ENCODE peak calls at places on chromosomes 1 and 21, in seven cellular contexts. H is mucosa of descending colon; K is uterus; U is pancreas; V is heart right ventricle; G is endodermal cell; F is CD8-positive, alpha-beta T cell. Q is an unnamed sample.

GRCh38 chr1:95196017-95196416 is 38.0 kb upstream of the RWDD3 start:
- DNase-seq in H (no peak), K (peak; percentile 31), U (no peak), V (no peak), G (no peak), F (no peak), Q (no peak)

GRCh38 chr1:31957701-31958674 is 19.8 kb upstream of the PTP4A2 start:
- DNase-seq in H (no peak), K (no peak), U (no peak), V (peak; percentile 30), G (no peak), F (peak; percentile 33), Q (no peak)

GRCh38 chr1:11730429-11730861 is 5.5 kb upstream of the AGTRAP start:
- DNase-seq in H (no peak), K (peak; percentile 42), U (no peak), V (peak; percentile 23), G (no peak), F (peak; percentile 48), Q (no peak)

GRCh38 chr1:226655251-226656163 is 83.6 kb downstream of the ITPKB start:
- DNase-seq in H (peak; percentile 42), K (no peak), U (peak; percentile 57), V (no peak), G (peak; percentile 86), F (no peak), Q (no peak)

GRCh38 chr1:9537863-9538668 is 1.2 kb upstream of the SLC25A33 start:
- DNase-seq in H (peak; percentile 50), K (no peak), U (peak; percentile 32), V (no peak), G (peak; percentile 50), F (no peak), Q (no peak)

GRCh38 chr1:32978854-32979253 is 14.2 kb upstream of the RNF19B start:
- DNase-seq in H (no peak), K (no peak), U (no peak), V (no peak), G (no peak), F (no peak), Q (no peak)

GRCh38 chr1:192805832-192806323 is 3.0 kb upstream of the RGS2 start:
- DNase-seq in H (no peak), K (no peak), U (no peak), V (no peak), G (no peak), F (no peak), Q (no peak)

GRCh38 chr21:28066051-28066450 is 926.6 kb downstream of the LTN1 start:
- DNase-seq in H (no peak), K (no peak), U (no peak), V (no peak), G (no peak), F (no peak), Q (no peak)

GRCh38 chr1:24966724-24967346 is 36.8 kb upstream of the RUNX3 start:
- DNase-seq in H (no peak), K (no peak), U (no peak), V (no peak), G (no peak), F (peak; percentile 58), Q (no peak)

GRCh38 chr1:42551150-42551549 is 88.1 kb downstream of the CCDC30 start:
- DNase-seq in H (no peak), K (no peak), U (no peak), V (no peak), G (no peak), F (no peak), Q (no peak)

GRCh38 chr1:78437393-78437792 is 53.4 kb upstream of the PTGFR start:
- DNase-seq in H (no peak), K (no peak), U (no peak), V (no peak), G (no peak), F (no peak), Q (no peak)

GRCh38 chr1:56387071-56387747 is 192.2 kb downstream of the PLPP3 start:
- DNase-seq in H (no peak), K (no peak), U (no peak), V (no peak), G (no peak), F (no peak), Q (no peak)

GRCh38 chr1:34460193-34460592 is 283.5 kb downstream of the C1orf94 start:
- DNase-seq in H (peak; percentile 42), K (no peak), U (no peak), V (no peak), G (peak; percentile 86), F (peak; percentile 36), Q (no peak)

GRCh38 chr1:211285196-211285595 is 26.0 kb downstream of the RCOR3 start:
- DNase-seq in H (no peak), K (no peak), U (no peak), V (no peak), G (no peak), F (no peak), Q (no peak)

GRCh38 chr21:38740131-38740530 is 65.6 kb upstream of the ETS2 start:
- DNase-seq in H (no peak), K (no peak), U (no peak), V (no peak), G (no peak), F (no peak), Q (no peak)

GRCh38 chr1:85146972-85147359 is 53.9 kb downstream of the SYDE2 start:
- DNase-seq in H (no peak), K (no peak), U (no peak), V (no peak), G (no peak), F (no peak), Q (no peak)

GRCh38 chr1:229714964-229715603 is 89.0 kb downstream of the URB2 start:
- DNase-seq in H (no peak), K (no peak), U (peak; percentile 54), V (no peak), G (peak; percentile 82), F (peak; percentile 21), Q (no peak)

GRCh38 chr1:23101891-23102688 is 66.6 kb downstream of the LUZP1 start:
- DNase-seq in H (no peak), K (no peak), U (no peak), V (no peak), G (no peak), F (no peak), Q (no peak)

GRCh38 chr1:21638531-21639341 is 30.4 kb downstream of the RAP1GAP start:
- DNase-seq in H (no peak), K (no peak), U (peak; percentile 90), V (no peak), G (peak; percentile 82), F (no peak), Q (no peak)

GRCh38 chr1:6594977-6595740 is 7.5 kb downstream of the KLHL21 start:
- DNase-seq in H (no peak), K (no peak), U (no peak), V (no peak), G (peak; percentile 25), F (no peak), Q (no peak)

GRCh38 chr1:96752394-96752793 is 30.8 kb downstream of the PTBP2 start:
- DNase-seq in H (no peak), K (no peak), U (no peak), V (no peak), G (no peak), F (no peak), Q (no peak)

DNA sequence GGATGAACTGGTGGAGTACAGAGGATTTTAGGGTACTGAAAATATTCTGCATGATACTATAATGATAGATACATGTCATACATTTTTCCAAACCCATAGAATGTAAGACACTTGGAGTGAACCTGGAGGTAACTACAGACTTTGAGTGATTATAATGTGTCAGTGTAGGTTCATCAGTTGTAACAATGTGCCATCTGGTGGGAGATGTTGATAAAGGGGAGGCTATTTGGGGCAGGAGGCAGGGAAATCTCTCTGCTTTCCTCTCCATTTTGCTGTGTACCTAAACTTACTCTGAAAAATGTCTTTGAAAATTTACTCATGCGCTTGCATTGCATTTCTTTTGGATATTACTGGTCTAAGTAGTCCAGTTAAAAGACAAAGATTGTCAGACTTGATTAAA is 35.2 kb downstream of the PTBP2 start:
- DNase-seq in H (no peak), K (no peak), U (no peak), V (no peak), G (no peak), F (no peak), Q (no peak)
- H3K9me3 ChIP-seq in H (no peaks in the 10 kb centered on the region), K (no peaks in the 10 kb centered on the region), U (no peaks in the 10 kb centered on the region), V (no peaks in the 10 kb centered on the region), G (peaks cover 99% of the 10 kb centered on the region), F (no peaks in the 10 kb centered on the region), Q (no peaks in the 10 kb centered on the region)

DNA sequence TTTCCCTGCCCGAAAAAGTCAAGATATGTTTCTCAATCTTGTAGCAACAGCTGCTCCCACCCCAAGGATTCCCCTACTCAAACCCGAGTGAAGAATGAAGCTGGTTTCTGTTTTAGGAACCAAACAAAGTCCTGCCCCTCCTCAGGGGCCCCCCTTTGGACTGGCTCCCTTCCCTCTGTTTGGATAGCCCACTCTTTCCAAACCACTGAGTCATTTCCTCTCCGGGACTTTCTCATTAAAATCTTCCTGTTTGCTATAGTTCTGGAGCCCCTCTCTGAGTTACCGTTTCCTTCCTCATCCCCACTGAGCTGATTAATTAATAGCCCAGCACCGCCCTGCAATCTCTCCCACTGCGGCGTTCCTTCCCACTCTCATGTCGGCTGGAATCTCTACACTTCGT is 101.0 kb downstream of the TSEN15 start:
- DNase-seq in H (no peak), K (peak; percentile 38), U (no peak), V (peak; percentile 65), G (no peak), F (no peak), Q (no peak)
- H3K4me3 ChIP-seq in H (no peak overlapping the region), K (peak overlapping the region; percentile 21), U (peak overlapping the region; percentile 28), V (peak overlapping the region; percentile 36), G (no peak overlapping the region), F (no peak overlapping the region), Q (peak overlapping the region; percentile 56)

GRCh38 chr21:44487831-44488230 is 32.5 kb downstream of the LRRC3 start:
- DNase-seq in H (no peak), K (no peak), U (no peak), V (no peak), G (peak; percentile 85), F (peak; percentile 43), Q (no peak)
- TF ChIP-seq CTCF in H (no peak), K (no peak), U (no peak), V (peak; percentile 32), G (peak; percentile 90), F (peak; percentile 39), Q (peak; percentile 26)

GRCh38 chr1:172513480-172513879 is 19.5 kb upstream of the SUCO start:
- DNase-seq in H (no peak), K (no peak), U (no peak), V (no peak), G (no peak), F (no peak), Q (no peak)

GRCh38 chr1:172514108-172514507 is 18.8 kb upstream of the SUCO start:
- DNase-seq in H (no peak), K (no peak), U (no peak), V (no peak), G (no peak), F (no peak), Q (no peak)

GRCh38 chr1:172507741-172508140 is 25.2 kb upstream of the SUCO start:
- DNase-seq in H (no peak), K (no peak), U (no peak), V (no peak), G (no peak), F (no peak), Q (no peak)

GRCh38 chr1:172515927-172516326 is 17.0 kb upstream of the SUCO start:
- DNase-seq in H (no peak), K (no peak), U (no peak), V (no peak), G (no peak), F (no peak), Q (no peak)

DNA sequence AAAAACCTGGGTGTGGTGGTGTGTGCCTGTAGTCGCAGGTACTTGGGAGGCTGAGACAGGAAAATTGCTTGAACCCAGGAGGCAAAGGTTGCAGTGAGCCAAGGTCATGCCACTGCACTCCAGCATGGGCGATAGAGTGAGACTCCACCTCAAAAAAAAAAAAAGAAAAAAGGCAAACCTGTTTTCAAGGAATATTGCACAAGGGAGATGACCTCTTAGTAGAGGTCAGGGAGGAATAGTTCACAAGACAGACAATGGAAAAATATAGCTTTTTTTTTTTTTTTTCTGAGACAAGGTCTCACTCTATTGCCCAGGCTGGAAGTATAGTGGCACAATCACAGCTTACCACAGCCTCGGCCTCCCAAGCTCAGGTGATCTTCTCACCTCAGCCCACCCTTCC is 22.5 kb upstream of the SUCO start:
- DNase-seq in H (no peak), K (no peak), U (no peak), V (no peak), G (no peak), F (no peak), Q (no peak)
- H3K9me3 ChIP-seq in H (no peaks in the 10 kb centered on the region), K (no peaks in the 10 kb centered on the region), U (no peaks in the 10 kb centered on the region), V (no peaks in the 10 kb centered on the region), G (no peaks in the 10 kb centered on the region), F (no peaks in the 10 kb centered on the region), Q (no peaks in the 10 kb centered on the region)